ENCODE peak calls at places on chromosomes 7 and 10, in eight cellular contexts. F is iPS DF 6.9, D is A549, U is brain microvascular endothelial cell, Q is tibial artery, S is prostate gland, O is suprapubic skin, L is transverse colon. V is an unnamed sample.

GRCh38 chr10:101441539-101442455 is 87.8 kb downstream of the BTRC start:
- DNase-seq in F (peak; percentile 9), D (peak; percentile 62), U (peak; percentile 74), Q (no peak), S (no peak), O (no peak), L (no peak), V (peak; percentile 51)

GRCh38 chr10:77692782-77693181 is 55.2 kb upstream of the KCNMA1 start:
- DNase-seq in F (no peak), D (no peak), U (peak; percentile 14), Q (no peak), S (no peak), O (no peak), L (no peak), V (peak; percentile 16)

GRCh38 chr10:73865459-73866442 is 8.6 kb downstream of the CAMK2G start:
- DNase-seq in F (no peak), D (no peak), U (no peak), Q (peak; percentile 49), S (no peak), O (no peak), L (peak; percentile 61), V (no peak)

GRCh38 chr10:51076442-51076841 is 2.2 kb downstream of the PRKG1 start:
- DNase-seq in F (no peak), D (no peak), U (no peak), Q (no peak), S (no peak), O (no peak), L (no peak), V (no peak)

GRCh38 chr10:34114914-34115313 is 700.2 kb downstream of the PARD3 start:
- DNase-seq in F (no peak), D (no peak), U (no peak), Q (no peak), S (no peak), O (no peak), L (no peak), V (no peak)

GRCh38 chr7:73980206-73980605 is 47.8 kb upstream of the ELN start:
- DNase-seq in F (no peak), D (no peak), U (no peak), Q (peak; percentile 11), S (no peak), O (peak; percentile 18), L (peak; percentile 5), V (no peak)

GRCh38 chr10:17029581-17030271 is 99.9 kb downstream of the CUBN start:
- DNase-seq in F (no peak), D (peak; percentile 41), U (peak; percentile 93), Q (peak; percentile 78), S (no peak), O (peak; percentile 84), L (peak; percentile 66), V (peak; percentile 58)

GRCh38 chr10:98201760-98202159 is 66.2 kb downstream of the LOXL4 start:
- DNase-seq in F (no peak), D (no peak), U (no peak), Q (no peak), S (no peak), O (no peak), L (no peak), V (no peak)

GRCh38 chr7:143013897-143014296 is 13.0 kb downstream of the OR9A2 start:
- DNase-seq in F (no peak), D (no peak), U (peak; percentile 56), Q (no peak), S (no peak), O (no peak), L (no peak), V (peak; percentile 46)

GRCh38 chr10:79059859-79060379 is 8.8 kb upstream of the ZMIZ1 start:
- DNase-seq in F (no peak), D (no peak), U (no peak), Q (peak; percentile 37), S (peak; percentile 64), O (peak; percentile 49), L (peak; percentile 23), V (no peak)

GRCh38 chr10:26860026-26860541 is 674 bp downstream of the ABI1 start:
- DNase-seq in F (no peak), D (peak; percentile 33), U (peak; percentile 74), Q (peak; percentile 64), S (peak; percentile 49), O (peak; percentile 89), L (peak; percentile 56), V (peak; percentile 31)
- H3K4me3 ChIP-seq in F (peak overlapping the region; percentile 86), D (peak overlapping the region; percentile 96), U (peak overlapping the region; percentile 88), Q (peak overlapping the region; percentile 78), S (peak overlapping the region; percentile 96), O (peak overlapping the region; percentile 96), L (peak overlapping the region; percentile 88), V (peak overlapping the region; percentile 74)

GRCh38 chr10:113384181-113384580 is 168.7 kb upstream of the HABP2 start:
- DNase-seq in F (no peak), D (no peak), U (no peak), Q (no peak), S (no peak), O (no peak), L (no peak), V (no peak)

GRCh38 chr10:113385021-113385975 is 167.6 kb upstream of the HABP2 start:
- DNase-seq in F (peak; percentile 60), D (peak; percentile 79), U (peak; percentile 84), Q (peak; percentile 93), S (peak; percentile 86), O (peak; percentile 88), L (peak; percentile 79), V (peak; percentile 58)

GRCh38 chr10:113382691-113383090 is 170.2 kb upstream of the HABP2 start:
- DNase-seq in F (no peak), D (no peak), U (no peak), Q (no peak), S (no peak), O (no peak), L (no peak), V (no peak)

GRCh38 chr10:113386005-113386404 is 166.8 kb upstream of the HABP2 start:
- DNase-seq in F (no peak), D (peak; percentile 12), U (peak; percentile 42), Q (no peak), S (no peak), O (no peak), L (no peak), V (peak; percentile 5)

DNA sequence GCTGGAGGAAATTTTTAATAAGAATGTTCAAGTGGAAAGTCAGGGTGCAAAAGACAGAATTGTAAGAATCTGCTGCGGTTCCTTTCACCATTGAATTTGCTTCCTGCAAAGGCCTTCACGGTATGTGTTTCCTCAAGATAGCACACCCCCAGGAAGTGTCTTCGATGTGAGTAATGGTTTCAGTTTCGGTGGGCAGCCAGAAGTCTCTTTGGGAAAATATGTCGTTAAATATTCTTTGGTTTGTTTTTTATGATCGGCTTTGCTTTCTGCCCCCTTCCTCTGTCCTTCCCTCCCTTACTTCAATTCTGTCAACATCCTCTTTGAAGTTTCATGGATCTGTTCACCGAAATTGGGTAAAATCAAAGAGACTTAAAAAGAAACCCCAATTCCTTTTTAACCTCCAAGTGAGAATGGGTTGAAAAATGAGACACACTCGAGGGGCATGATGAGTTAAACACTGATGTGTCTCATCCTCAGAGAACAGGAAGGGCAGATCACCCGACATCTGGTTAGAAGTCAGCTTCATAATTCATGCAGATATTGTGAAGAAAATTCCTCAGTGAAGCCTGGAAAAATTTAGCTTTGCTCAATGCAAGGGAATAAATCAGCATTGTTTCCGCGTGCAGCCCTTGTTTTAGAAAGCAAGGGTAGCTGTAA is 170.8 kb upstream of the HABP2 start:
- DNase-seq in F (no peak), D (no peak), U (peak; percentile 81), Q (no peak), S (no peak), O (no peak), L (no peak), V (peak; percentile 27)
- H3K4me3 ChIP-seq in F (no peak overlapping the region), D (no peak overlapping the region), U (peak overlapping the region; percentile 37), Q (peak overlapping the region; percentile 24), S (no peak overlapping the region), O (peak overlapping the region; percentile 34), L (no peak overlapping the region), V (peak overlapping the region; percentile 37)

DNA sequence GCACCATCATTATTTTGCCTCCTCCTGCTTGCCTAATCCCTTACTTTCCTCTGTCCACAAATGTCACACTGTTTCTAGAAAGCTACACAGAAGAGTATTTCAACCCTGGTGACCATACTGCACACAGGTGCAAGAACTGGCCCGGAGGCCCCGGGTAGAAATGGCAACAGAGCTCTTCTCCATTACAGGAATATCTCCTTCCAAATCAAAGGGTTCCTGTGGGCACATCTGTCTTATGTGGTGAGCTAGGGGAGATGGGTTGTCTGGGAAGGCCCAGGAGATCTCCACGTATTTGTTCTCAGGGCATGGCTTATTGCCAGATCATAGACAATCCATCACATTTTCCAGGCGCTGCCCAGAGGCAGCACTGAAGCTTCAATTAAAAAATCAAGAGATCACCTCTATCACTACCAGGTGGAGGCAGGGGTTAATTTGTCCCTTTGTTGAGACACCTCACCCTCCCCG is 5.3 kb upstream of the HOXA11 start:
- DNase-seq in F (no peak), D (no peak), U (no peak), Q (peak; percentile 10), S (peak; percentile 27), O (peak; percentile 21), L (no peak), V (no peak)
- H3K4me3 ChIP-seq in F (no peak overlapping the region), D (no peak overlapping the region), U (no peak overlapping the region), Q (no peak overlapping the region), S (no peak overlapping the region), O (no peak overlapping the region), L (no peak overlapping the region), V (no peak overlapping the region)

DNA sequence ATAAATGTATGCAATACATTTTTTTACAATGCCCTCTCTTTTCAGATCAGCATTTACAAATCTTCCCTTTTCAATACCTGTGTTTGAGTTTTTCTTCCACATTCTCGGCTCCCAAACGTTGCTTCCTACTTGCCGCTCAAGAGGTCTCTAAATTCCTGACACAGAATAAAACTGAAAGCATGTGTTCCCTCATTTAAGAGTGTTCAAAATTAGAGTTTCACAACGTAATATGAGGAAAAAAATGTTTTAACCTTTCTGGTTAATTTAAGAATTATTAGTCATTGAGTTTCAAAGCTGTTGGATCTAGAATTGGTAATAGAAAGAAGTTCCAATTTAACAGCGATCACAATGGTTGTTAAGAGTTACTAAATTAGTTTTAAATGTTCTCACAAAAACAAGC is 100.4 kb downstream of the ARID5B start:
- DNase-seq in F (no peak), D (no peak), U (no peak), Q (no peak), S (no peak), O (no peak), L (no peak), V (no peak)
- H3K4me3 ChIP-seq in F (no peak overlapping the region), D (no peak overlapping the region), U (no peak overlapping the region), Q (no peak overlapping the region), S (no peak overlapping the region), O (no peak overlapping the region), L (no peak overlapping the region), V (no peak overlapping the region)

V was measured in skeletal muscle cell.